ENCODE peak calls at places on chromosomes 13 and 19, in ten cellular contexts. B is testis, T is foreskin fibroblast, H is heart right ventricle, Z is AG10803, N is uterus, U is AG04450, L is mammary epithelial cell, F is dorsolateral prefrontal cortex, S is pancreas. Q is an unnamed sample.

GRCh38 chr13:59358014-59358413 is 805.7 kb downstream of the DIAPH3 start:
- DNase-seq in B (no peak), H (no peak), T (no peak), N (no peak), U (no peak), L (no peak), S (no peak), Z (no peak), F (no peak), Q (peak; percentile 29)

GRCh38 chr13:37752156-37752555 is 117.4 kb downstream of the TRPC4 start:
- DNase-seq in H (no peak), Z (no peak), N (no peak), F (no peak), S (no peak), U (no peak), T (no peak), L (no peak), B (no peak), Q (no peak)

GRCh38 chr13:22964245-22964966 is 216.4 kb upstream of the SGCG start:
- DNase-seq in Z (no peak), N (no peak), U (no peak), S (no peak), F (no peak), B (no peak), T (no peak), H (no peak), L (no peak), Q (no peak)

GRCh38 chr13:81929988-81930387 is 1589.1 kb upstream of the SPRY2 start:
- DNase-seq in L (peak; percentile 3), B (no peak), F (no peak), H (no peak), S (no peak), N (no peak), U (no peak), Z (no peak), T (no peak), Q (peak; percentile 26)

GRCh38 chr19:29610574-29611271 is 4.6 kb downstream of the POP4 start:
- DNase-seq in T (peak; percentile 74), H (peak; percentile 75), N (peak; percentile 84), B (peak; percentile 96), S (peak; percentile 83), L (peak; percentile 70), U (peak; percentile 63), Z (peak; percentile 83), F (peak; percentile 75), Q (peak; percentile 82)

GRCh38 chr19:14248578-14249011 is 42.6 kb upstream of the ADGRL1 start:
- DNase-seq in N (peak; percentile 66), H (peak; percentile 40), S (no peak), B (peak; percentile 67), U (no peak), T (no peak), F (peak; percentile 55), L (no peak), Z (peak; percentile 13), Q (peak; percentile 61)

GRCh38 chr13:105165449-105166125 is 1369.9 kb downstream of the EFNB2 start:
- DNase-seq in F (no peak), S (no peak), U (no peak), L (no peak), H (no peak), T (no peak), N (no peak), B (no peak), Z (no peak), Q (no peak)

GRCh38 chr19:28021316-28022185 is 1191.4 kb downstream of the UQCRFS1 start:
- DNase-seq in S (no peak), F (no peak), N (no peak), L (no peak), T (no peak), B (no peak), H (no peak), U (no peak), Z (no peak), Q (no peak)

GRCh38 chr13:38943231-38943630 is 47.4 kb downstream of the STOML3 start:
- DNase-seq in U (no peak), L (no peak), N (no peak), Z (no peak), T (no peak), H (no peak), B (no peak), F (no peak), S (no peak), Q (no peak)

GRCh38 chr19:4061683-4062575 is 4.8 kb downstream of the ZBTB7A start:
- DNase-seq in T (no peak), U (no peak), S (peak; percentile 80), F (no peak), N (peak; percentile 37), H (no peak), Z (no peak), L (peak; percentile 52), B (no peak), Q (no peak)

GRCh38 chr19:3494051-3494450 is 6.4 kb downstream of the DOHH start:
- DNase-seq in B (peak; percentile 81), Z (no peak), H (no peak), N (no peak), L (no peak), T (no peak), U (no peak), S (no peak), F (peak; percentile 98), Q (no peak)

GRCh38 chr13:36212789-36213188 is 1.6 kb downstream of the SOHLH2 start:
- DNase-seq in S (no peak), L (no peak), H (no peak), B (no peak), N (no peak), F (no peak), T (no peak), U (no peak), Z (no peak), Q (no peak)

GRCh38 chr13:65292488-65292901 is 1937.6 kb downstream of the PCDH9 start:
- DNase-seq in B (no peak), S (no peak), T (peak; percentile 26), F (no peak), Z (peak; percentile 16), H (no peak), U (peak; percentile 36), N (no peak), L (no peak), Q (peak; percentile 85)

GRCh38 chr19:29810504-29810871 is 1.3 kb upstream of the CCNE1 start:
- DNase-seq in B (peak; percentile 59), U (no peak), H (no peak), Z (peak; percentile 5), T (peak; percentile 16), L (peak; percentile 81), N (no peak), S (no peak), F (peak; percentile 23), Q (no peak)

GRCh38 chr13:41900918-41901317 is 60.0 kb downstream of the VWA8 start:
- DNase-seq in S (no peak), N (no peak), L (peak; percentile 30), F (no peak), Z (no peak), B (no peak), U (no peak), T (peak; percentile 36), H (no peak), Q (no peak)

GRCh38 chr19:22622901-22623840 is 11.0 kb upstream of the ZNF492 start:
- DNase-seq in U (no peak), Z (no peak), L (no peak), H (peak; percentile 62), S (no peak), B (peak; percentile 39), N (peak; percentile 44), T (no peak), F (no peak), Q (no peak)
- H3K4me3 ChIP-seq in U (no peak overlapping the region), Z (no peak overlapping the region), L (no peak overlapping the region), H (peak overlapping the region; percentile 41), S (no peak overlapping the region), B (peak overlapping the region; percentile 44), N (peak overlapping the region; percentile 42), T (no peak overlapping the region), F (peak overlapping the region; percentile 48), Q (no peak overlapping the region)

DNA sequence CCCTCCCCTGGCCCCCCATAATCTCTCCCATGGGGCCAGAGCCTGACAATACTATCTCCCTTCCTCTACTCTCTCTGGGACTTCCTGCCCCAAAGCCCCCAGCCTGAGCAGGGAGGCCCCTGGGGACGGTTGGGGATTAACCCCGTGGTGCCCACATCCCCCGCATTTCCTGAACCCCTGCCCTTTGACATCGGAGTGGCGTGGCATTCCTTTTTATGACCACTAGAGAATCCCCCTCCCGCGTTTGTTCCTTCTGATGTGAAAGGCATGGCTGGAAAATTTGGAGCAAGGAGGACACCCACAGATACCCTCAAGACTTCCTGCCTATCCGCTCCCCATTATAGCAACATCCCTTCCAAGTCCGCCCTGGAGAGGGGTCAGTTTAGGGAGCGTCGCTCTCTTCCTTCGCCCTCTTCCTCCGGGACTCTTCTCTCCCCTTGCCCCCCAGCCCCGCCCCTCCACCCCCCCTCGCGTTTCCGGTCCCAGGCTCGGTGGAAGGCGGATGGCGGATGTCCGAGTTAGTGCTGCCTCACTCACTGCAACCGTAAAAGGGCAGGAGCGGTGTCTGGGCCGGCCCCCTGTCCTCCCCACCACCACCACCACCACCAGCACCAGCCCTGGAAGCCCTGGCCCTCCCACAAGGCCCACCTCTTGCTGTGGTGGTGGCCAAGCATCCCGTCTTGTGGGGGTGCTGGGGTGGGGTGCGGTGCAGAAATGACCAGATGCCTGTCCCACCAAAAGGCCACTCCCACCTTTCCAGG is 1.8 kb downstream of the VASP start:
- DNase-seq in Z (peak; percentile 66), U (no peak), S (peak; percentile 77), L (no peak), H (peak; percentile 79), B (peak; percentile 73), T (peak; percentile 67), F (no peak), N (peak; percentile 82), Q (peak; percentile 80)
- TF ChIP-seq CTCF in Z (no peak), U (no peak), S (no peak), L (no peak), H (peak; percentile 18), B (no peak), T (no peak), F (no peak), N (no peak), Q (no peak)

GRCh38 chr19:45816236-45817009 is 1.3 kb upstream of the RSPH6A start:
- DNase-seq in F (no peak), N (no peak), S (no peak), Z (no peak), T (no peak), U (no peak), H (no peak), L (no peak), B (no peak), Q (no peak)
- H3K4me3 ChIP-seq in F (peak overlapping the region; percentile 60), N (no peak overlapping the region), S (no peak overlapping the region), Z (no peak overlapping the region), T (no peak overlapping the region), U (no peak overlapping the region), H (peak overlapping the region; percentile 56), L (no peak overlapping the region), B (peak overlapping the region; percentile 31), Q (no peak overlapping the region)

GRCh38 chr13:71977028-71977427 is 110.0 kb upstream of the DACH1 start:
- DNase-seq in Z (no peak), T (no peak), H (no peak), N (no peak), U (no peak), S (no peak), F (no peak), L (no peak), B (no peak), Q (no peak)

DNA sequence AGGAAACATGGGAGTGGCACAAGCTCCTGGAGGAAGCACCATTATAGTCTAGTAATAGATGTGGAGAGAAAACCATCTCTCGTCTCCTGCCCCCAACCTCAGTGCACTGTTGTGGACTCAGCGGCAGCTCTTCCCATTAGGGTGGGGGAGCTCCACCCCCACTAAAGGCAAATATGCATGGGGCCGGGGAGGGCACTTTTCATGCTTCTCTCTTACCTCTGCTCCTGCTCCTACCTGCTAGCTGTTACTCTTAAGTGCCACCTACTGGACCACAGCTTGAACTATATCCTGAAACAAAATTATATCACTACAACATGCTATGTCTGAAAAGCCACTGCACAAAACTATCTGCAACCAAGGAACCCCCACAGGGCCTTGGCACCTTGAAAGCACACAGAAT is 112.6 kb upstream of the DACH1 start:
- DNase-seq in H (no peak), U (no peak), F (no peak), N (no peak), L (peak; percentile 12), S (no peak), Z (no peak), B (no peak), T (no peak), Q (peak; percentile 5)
- TF ChIP-seq CTCF in H (peak; percentile 7), U (no peak), F (no peak), N (no peak), L (peak; percentile 72), S (no peak), Z (no peak), B (no peak), T (no peak), Q (peak; percentile 31)

Q was measured in astrocyte of the spinal cord.